ENCODE peak calls at places on chromosomes 1 and 21, in five cellular contexts. G, F, Z, K and O are unnamed samples.

GRCh38 chr1:157806431-157807149 is 13.3 kb downstream of the FCRL1 start:
- DNase-seq in G (no peak), F (no peak), Z (no peak), K (no peak), O (no peak)

GRCh38 chr1:204080163-204080903 is 7.4 kb downstream of the SOX13 start:
- DNase-seq in G (peak), F (peak), Z (peak), K (peak), O (peak)

GRCh38 chr1:37051386-37051785 is 17.1 kb upstream of the GRIK3 start:
- DNase-seq in G (no peak), F (no peak), Z (no peak), K (no peak), O (no peak)

GRCh38 chr1:56132520-56132919 is 446.8 kb downstream of the PLPP3 start:
- DNase-seq in G (no peak), F (no peak), Z (no peak), K (no peak), O (no peak)

GRCh38 chr1:198771562-198772153 is 132.8 kb downstream of the PTPRC start:
- DNase-seq in G (peak), F (peak), Z (peak), K (no peak), O (peak)

GRCh38 chr21:28991861-28992525 is 684 bp downstream of the LTN1 start:
- DNase-seq in G (no peak), F (no peak), Z (peak), K (no peak), O (no peak)

GRCh38 chr1:5742032-5742431 is 250.2 kb downstream of the NPHP4 start:
- DNase-seq in G (no peak), F (no peak), Z (no peak), K (peak), O (no peak)

GRCh38 chr1:110630770-110631663 is 24.9 kb upstream of the KCNA2 start:
- DNase-seq in G (peak), F (peak), Z (peak), K (peak), O (peak)

GRCh38 chr1:30790850-30791778 is 33.5 kb upstream of the LAPTM5 start:
- DNase-seq in G (no peak), F (no peak), Z (no peak), K (no peak), O (no peak)

GRCh38 chr21:38388219-38388618 is 110.1 kb downstream of the ERG start:
- DNase-seq in G (no peak), F (peak), Z (no peak), K (no peak), O (peak)

GRCh38 chr1:34398205-34398915 is 221.7 kb downstream of the C1orf94 start:
- DNase-seq in G (no peak), F (no peak), Z (no peak), K (no peak), O (no peak)

GRCh38 chr1:9207086-9207485 is 27.5 kb upstream of the H6PD start:
- DNase-seq in G (no peak), F (peak), Z (no peak), K (no peak), O (peak)

GRCh38 chr1:164772635-164773034 is 213.7 kb downstream of the PBX1 start:
- DNase-seq in G (no peak), F (peak), Z (peak), K (no peak), O (peak)

GRCh38 chr1:27789511-27790154 is 16.6 kb downstream of the STX12 start:
- DNase-seq in G (no peak), F (peak), Z (no peak), K (no peak), O (peak)

GRCh38 chr1:240719953-240720700 is 108.2 kb upstream of the GREM2 start:
- DNase-seq in G (no peak), F (no peak), Z (no peak), K (no peak), O (peak)

GRCh38 chr1:64050601-64051000 is 152.8 kb upstream of the UBE2U start:
- DNase-seq in G (no peak), F (no peak), Z (no peak), K (no peak), O (no peak)

GRCh38 chr1:24720152-24720551 is 25.1 kb upstream of the CLIC4 start:
- DNase-seq in G (no peak), F (peak), Z (no peak), K (no peak), O (peak)

GRCh38 chr1:33147997-33148314 is 33.9 kb downstream of the TRIM62 start:
- DNase-seq in G (no peak), F (peak), Z (peak), K (no peak), O (peak)

GRCh38 chr1:8764301-8764937 is 53.0 kb downstream of the RERE start:
- DNase-seq in G (no peak), F (peak), Z (peak), K (no peak), O (no peak)

GRCh38 chr1:61119085-61119484 is 36.7 kb downstream of the NFIA start:
- DNase-seq in G (no peak), F (no peak), Z (no peak), K (no peak), O (no peak)

GRCh38 chr1:101109791-101110190 is 84.2 kb upstream of the DPH5 start:
- DNase-seq in G (no peak), F (no peak), Z (no peak), K (no peak), O (no peak)

GRCh38 chr1:66402194-66402593 is 131.8 kb upstream of the SGIP1 start:
- DNase-seq in G (no peak), F (peak), Z (no peak), K (no peak), O (no peak)

GRCh38 chr1:38546630-38547029 is 312.9 kb downstream of the RRAGC start:
- DNase-seq in G (no peak), F (no peak), Z (no peak), K (no peak), O (peak)

GRCh38 chr1:150567717-150568561 is 11.5 kb downstream of the MCL1 start:
- DNase-seq in G (peak), F (peak), Z (peak), K (peak), O (peak)

GRCh38 chr1:65079941-65080340 is 68.1 kb upstream of the AK4 start:
- DNase-seq in G (no peak), F (peak), Z (no peak), K (no peak), O (peak)

GRCh38 chr1:153776352-153776751 is 1.1 kb downstream of the SLC27A3 start:
- DNase-seq in G (no peak), F (no peak), Z (no peak), K (peak), O (no peak)

GRCh38 chr1:35885961-35886558 is 3.1 kb downstream of the AGO1 start:
- DNase-seq in G (peak), F (peak), Z (peak), K (peak), O (no peak)

GRCh38 chr21:41783476-41784150 is 16.8 kb upstream of the RIPK4 start:
- DNase-seq in G (no peak), F (no peak), Z (no peak), K (no peak), O (no peak)

GRCh38 chr1:159429074-159429861 is 2.7 kb upstream of the OR10J4 start:
- DNase-seq in G (no peak), F (no peak), Z (peak), K (no peak), O (peak)

GRCh38 chr1:223337174-223337869 is 26.7 kb downstream of the SUSD4 start:
- DNase-seq in G (no peak), F (no peak), Z (no peak), K (no peak), O (no peak)

GRCh38 chr1:205849619-205850355 is at the start of gene PM20D1:
- DNase-seq in G (no peak), F (no peak), Z (peak), K (peak), O (peak)

GRCh38 chr1:40357625-40358024 is 15.9 kb upstream of the SMAP2 start:
- DNase-seq in G (no peak), F (no peak), Z (no peak), K (no peak), O (no peak)

GRCh38 chr1:202227997-202228401 is 34.4 kb downstream of the LGR6 start:
- DNase-seq in G (no peak), F (no peak), Z (no peak), K (no peak), O (no peak)

GRCh38 chr1:17831619-17832018 is 76.5 kb downstream of the ACTL8 start:
- DNase-seq in G (peak), F (peak), Z (peak), K (peak), O (peak)

GRCh38 chr1:232517204-232517603 is 112.7 kb downstream of the SIPA1L2 start:
- DNase-seq in G (no peak), F (no peak), Z (no peak), K (no peak), O (no peak)

GRCh38 chr1:232519186-232519585 is 110.7 kb downstream of the SIPA1L2 start:
- DNase-seq in G (no peak), F (no peak), Z (peak), K (no peak), O (no peak)

GRCh38 chr1:232515706-232516105 is 114.2 kb downstream of the SIPA1L2 start:
- DNase-seq in G (no peak), F (no peak), Z (peak), K (no peak), O (no peak)

GRCh38 chr1:232521660-232522059 is 108.3 kb downstream of the SIPA1L2 start:
- DNase-seq in G (no peak), F (no peak), Z (no peak), K (no peak), O (no peak)

GRCh38 chr1:232518357-232518756 is 111.6 kb downstream of the SIPA1L2 start:
- DNase-seq in G (no peak), F (no peak), Z (peak), K (peak), O (no peak)
- H2BK120ac ChIP-seq in G (no peak), F (no peak), Z (no peak), K (no peak), O (no peak)

GRCh38 chr1:26412180-26412840 is 1.7 kb downstream of the LIN28A start:
- DNase-seq in G (peak), F (no peak), Z (peak), K (peak), O (no peak)
- H2BK120ac ChIP-seq in G (no peak), F (no peak), Z (peak), K (peak), O (no peak)

GRCh38 chr1:1419812-1420653 is 1.0 kb downstream of the ANKRD65 start:
- DNase-seq in G (no peak), F (no peak), Z (no peak), K (no peak), O (no peak)
- H2BK120ac ChIP-seq in G (peak), F (peak), Z (peak), K (no peak), O (no peak)

GRCh38 chr1:209434066-209434465 is 149.4 kb upstream of the CAMK1G start:
- DNase-seq in G (no peak), F (no peak), Z (peak), K (no peak), O (no peak)
- H2BK120ac ChIP-seq in G (no peak), F (no peak), Z (peak), K (peak), O (no peak)

DNA sequence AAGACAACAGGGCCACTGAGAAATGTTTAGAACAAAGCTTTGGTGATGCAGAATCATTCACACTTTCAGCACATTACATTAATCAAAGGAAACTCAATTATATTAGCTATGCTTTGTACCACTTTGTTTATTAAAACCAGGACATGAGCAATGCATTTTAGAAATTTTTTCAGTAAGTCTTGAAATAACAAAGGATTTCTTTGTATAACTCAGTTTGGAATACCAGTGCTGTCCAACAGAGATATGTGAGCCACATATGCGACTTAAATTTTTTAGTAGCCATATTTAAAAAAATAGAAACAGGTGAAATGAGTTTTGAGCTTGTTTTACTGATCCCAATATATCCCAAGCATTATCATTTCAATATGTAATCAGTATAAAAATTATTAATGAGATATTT is 18.8 kb upstream of the F3 start:
- DNase-seq in G (no peak), F (no peak), Z (no peak), K (no peak), O (peak)
- H2BK120ac ChIP-seq in G (no peak), F (peak), Z (no peak), K (no peak), O (peak)

DNA sequence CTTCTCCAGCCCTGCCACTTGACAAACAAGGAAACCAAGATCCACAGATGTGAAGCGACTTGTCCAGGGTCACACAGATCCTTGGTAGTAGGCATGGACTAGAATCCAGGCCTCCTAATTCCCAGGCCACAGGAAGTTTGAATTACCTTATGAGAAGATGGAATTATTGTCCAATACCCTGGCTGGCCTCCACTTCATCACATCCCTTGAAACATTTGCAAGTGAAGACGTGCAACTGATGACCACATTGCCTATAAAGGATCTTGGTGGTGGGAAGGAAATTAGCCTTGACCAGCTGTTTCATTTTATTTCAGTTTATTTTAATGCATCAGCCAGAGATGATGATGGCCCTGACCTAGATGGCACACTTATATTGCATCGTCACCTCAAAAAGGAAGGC is 165.8 kb upstream of the CAMK1G start:
- DNase-seq in G (no peak), F (no peak), Z (no peak), K (no peak), O (no peak)
- H2BK120ac ChIP-seq in G (no peak), F (no peak), Z (no peak), K (no peak), O (no peak)

DNA sequence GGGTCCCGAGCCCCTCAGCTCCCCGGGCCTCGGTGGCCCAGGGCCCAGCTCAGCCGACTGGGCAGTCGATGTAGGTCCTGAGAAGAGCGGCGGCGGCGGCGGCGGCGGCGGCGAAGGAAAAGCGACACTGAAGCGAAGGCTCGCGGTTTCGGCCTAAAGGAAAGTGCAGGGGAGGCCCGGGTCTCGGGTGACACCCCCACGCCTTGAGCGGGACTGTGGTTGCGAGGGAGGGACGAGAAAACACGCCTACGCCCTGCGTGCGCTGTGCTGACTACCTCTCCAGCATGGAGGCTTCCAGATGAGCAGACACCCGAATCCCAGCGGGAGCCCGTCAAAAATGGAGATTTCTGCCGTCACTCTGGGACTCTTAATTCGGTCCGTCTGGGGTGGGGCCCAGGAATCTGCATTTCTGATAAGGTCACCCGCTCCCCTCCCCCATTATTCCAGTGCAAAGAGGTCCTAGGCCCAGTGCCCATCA is 31.2 kb downstream of the DNTTIP2 start:
- DNase-seq in G (peak), F (peak), Z (peak), K (peak), O (peak)
- H2BK120ac ChIP-seq in G (no peak), F (no peak), Z (no peak), K (no peak), O (peak)

GRCh38 chr1:234874291-234875288 is 254.0 kb downstream of the TOMM20 start:
- DNase-seq in G (no peak), F (no peak), Z (no peak), K (no peak), O (no peak)
- H2BK120ac ChIP-seq in G (no peak), F (peak), Z (no peak), K (no peak), O (no peak)

GRCh38 chr21:33478182-33478581 is 1.6 kb downstream of the TMEM50B start:
- DNase-seq in G (no peak), F (peak), Z (peak), K (no peak), O (no peak)

GRCh38 chr21:33480481-33481103 is 818 bp upstream of the TMEM50B start:
- DNase-seq in G (no peak), F (no peak), Z (no peak), K (no peak), O (no peak)

GRCh38 chr21:33479679-33480480 is at the start of gene TMEM50B:
- DNase-seq in G (peak), F (peak), Z (peak), K (peak), O (peak)

GRCh38 chr21:33477066-33477465 is 2.7 kb downstream of the TMEM50B start:
- DNase-seq in G (no peak), F (no peak), Z (no peak), K (no peak), O (no peak)

GRCh38 chr21:33478858-33479678 is 706 bp downstream of the TMEM50B start:
- DNase-seq in G (peak), F (peak), Z (peak), K (peak), O (peak)
- H2BK120ac ChIP-seq in G (no peak), F (no peak), Z (no peak), K (no peak), O (peak)